ENCODE peak calls at places on chromosomes 12 and 14, in eight cellular contexts. S is iris pigment epithelial cell, E is substantia nigra, Z is NB4, J is cardiac fibroblast, X is NCI-H69, M is T-helper 1 cell, R is fibroblast of the conjunctiva. W is an unnamed sample.
A peak's percentile ranks its signal among the peaks of the same experiment; 100 is the strongest.

GRCh38 chr12:57813971-57814771 is 4.4 kb downstream of the AVIL start:
- DNase-seq in J (peak; percentile 83), R (no peak), X (no peak), E (no peak), Z (no peak), S (no peak), M (no peak), W (no peak)

GRCh38 chr12:5467941-5468340 is 36.0 kb downstream of the NTF3 start:
- DNase-seq in J (no peak), X (no peak), R (no peak), M (no peak), Z (no peak), E (no peak), S (no peak), W (no peak)

GRCh38 chr12:20194171-20194570 is 174.2 kb upstream of the PDE3A start:
- DNase-seq in X (peak; percentile 28), S (peak; percentile 7), M (no peak), J (peak; percentile 66), E (no peak), Z (no peak), R (no peak), W (no peak)

GRCh38 chr12:105331805-105332251 is 1.3 kb downstream of the C12orf75 start:
- DNase-seq in E (no peak), Z (peak; percentile 64), X (peak; percentile 81), R (no peak), S (no peak), J (no peak), M (peak; percentile 66), W (no peak)

GRCh38 chr14:77040059-77040308 is 11.5 kb upstream of the IRF2BPL start:
- DNase-seq in X (no peak), R (no peak), Z (no peak), S (no peak), J (no peak), E (no peak), M (no peak), W (no peak)

GRCh38 chr12:91565246-91565645 is 382.6 kb upstream of the DCN start:
- DNase-seq in J (peak; percentile 26), X (no peak), M (no peak), S (peak; percentile 53), R (no peak), Z (no peak), E (no peak), W (no peak)

GRCh38 chr14:98871796-98872195 is 400.2 kb downstream of the BCL11B start:
- DNase-seq in E (no peak), Z (no peak), R (peak; percentile 6), X (no peak), S (peak; percentile 6), M (no peak), J (no peak), W (no peak)

GRCh38 chr14:75906228-75906627 is 75.6 kb downstream of the TGFB3 start:
- DNase-seq in R (no peak), E (no peak), J (no peak), X (no peak), Z (no peak), S (no peak), M (no peak), W (no peak)

GRCh38 chr12:50074936-50075807 is 10.0 kb upstream of the SMARCD1 start:
- DNase-seq in S (peak; percentile 78), E (peak; percentile 74), X (peak; percentile 83), M (peak; percentile 77), J (peak; percentile 90), Z (peak; percentile 81), R (peak; percentile 69), W (peak; percentile 46)

GRCh38 chr14:105632010-105632409 is 105.6 kb downstream of the TMEM121 start:
- DNase-seq in J (no peak), M (no peak), E (no peak), S (no peak), R (no peak), Z (no peak), X (no peak), W (no peak)

GRCh38 chr14:94312481-94313246 is 10.5 kb downstream of the SERPINA6 start:
- DNase-seq in M (no peak), R (no peak), Z (no peak), J (no peak), X (no peak), E (no peak), S (no peak), W (no peak)

GRCh38 chr14:99476864-99477263 is 3.8 kb downstream of the SETD3 start:
- DNase-seq in X (no peak), E (no peak), J (no peak), S (peak; percentile 43), Z (peak; percentile 70), M (no peak), R (no peak), W (no peak)

GRCh38 chr12:95731519-95731958 is 59.0 kb downstream of the NTN4 start:
- DNase-seq in J (no peak), S (no peak), E (no peak), Z (no peak), R (no peak), X (peak; percentile 7), M (no peak), W (no peak)

GRCh38 chr14:96052541-96053105 is 13.5 kb downstream of the C14orf132 start:
- DNase-seq in E (no peak), Z (no peak), S (no peak), M (no peak), R (no peak), J (no peak), X (peak; percentile 43), W (no peak)

GRCh38 chr14:93930296-93930988 is 3.3 kb downstream of the FAM181A start:
- DNase-seq in E (no peak), M (no peak), J (no peak), R (no peak), X (peak; percentile 12), Z (no peak), S (no peak), W (no peak)

GRCh38 chr14:61694830-61695694 is at the start of gene HIF1A:
- DNase-seq in R (peak; percentile 99), Z (peak; percentile 99), X (peak; percentile 100), J (peak; percentile 100), E (peak; percentile 84), S (peak; percentile 100), M (peak; percentile 99), W (peak; percentile 96)

GRCh38 chr14:88422919-88423318 is 37.5 kb downstream of the SPATA7 start:
- DNase-seq in X (no peak), M (no peak), Z (peak; percentile 4), S (peak; percentile 89), R (no peak), E (no peak), J (peak; percentile 15), W (no peak)

GRCh38 chr12:9851927-9852326 is 17.2 kb downstream of the CLEC2B start:
- DNase-seq in E (no peak), X (no peak), Z (no peak), M (no peak), S (no peak), J (no peak), R (no peak), W (no peak)

GRCh38 chr12:129681151-129681550 is 222.7 kb downstream of the TMEM132D start:
- DNase-seq in S (no peak), R (no peak), M (no peak), J (no peak), E (no peak), Z (no peak), X (no peak), W (no peak)

W was measured in NCI-H1694.